ENCODE peak calls at places on chromosomes 1 and 21, in ten cellular contexts. G is stimulated activated CD4-positive, alpha-beta T cell treated with anti-CD3 and anti-CD28 coated beads, Interleukin-1b, Interleukin-23, amount 100 ng/mL, for 4 hours; K is effector CD4-positive, alpha-beta T cell; Z is fibroblast of mammary gland; E is Ammon's horn; B is thyroid gland; S is type B pancreatic cell; L is activated T-cell treated with anti-CD3 and anti-CD28 coated beads for 1 hour; A is NCI-H226; J is central memory CD4-positive, alpha-beta T cell. W is an unnamed sample.

GRCh38 chr1:35660581-35661473 is 19.5 kb upstream of the PSMB2 start:
- DNase-seq in G (no peak), K (no peak), Z (peak), E (no peak), B (no peak), S (no peak), L (no peak), A (peak), J (no peak), W (peak)

GRCh38 chr1:19813651-19813960 is 1.5 kb downstream of the RNF186 start:
- DNase-seq in G (no peak), K (no peak), Z (no peak), E (no peak), B (no peak), S (no peak), L (no peak), A (no peak), J (no peak), W (no peak)

GRCh38 chr1:179632868-179633267 is 41.2 kb downstream of the TDRD5 start:
- DNase-seq in G (no peak), K (no peak), Z (no peak), E (no peak), B (no peak), S (no peak), L (no peak), A (no peak), J (no peak), W (no peak)

GRCh38 chr21:34693192-34693810 is 24.5 kb downstream of the CLIC6 start:
- DNase-seq in G (no peak), K (peak), Z (peak), E (peak), B (peak), S (no peak), L (no peak), A (peak), J (peak), W (peak)

GRCh38 chr1:52913537-52913936 is 8.0 kb downstream of the ECHDC2 start:
- DNase-seq in G (no peak), K (no peak), Z (no peak), E (no peak), B (no peak), S (no peak), L (no peak), A (no peak), J (no peak), W (no peak)

GRCh38 chr1:174407705-174408104 is 40.1 kb upstream of the GPR52 start:
- DNase-seq in G (no peak), K (no peak), Z (peak), E (no peak), B (no peak), S (no peak), L (no peak), A (no peak), J (no peak), W (no peak)

GRCh38 chr1:54052934-54053744 is at the start of the genes TCEANC2 and TMEM59:
- DNase-seq in G (peak), K (peak), Z (peak), E (peak), B (peak), S (peak), L (peak), A (peak), J (peak), W (peak)

GRCh38 chr1:17181785-17182464 is 23.0 kb upstream of the PADI1 start:
- DNase-seq in G (no peak), K (no peak), Z (no peak), E (no peak), B (no peak), S (peak), L (no peak), A (no peak), J (no peak), W (no peak)

GRCh38 chr1:66210653-66211052 is 323.3 kb upstream of the SGIP1 start:
- DNase-seq in G (no peak), K (no peak), Z (peak), E (no peak), B (no peak), S (no peak), L (no peak), A (no peak), J (no peak), W (no peak)

GRCh38 chr1:183180213-183180612 is 5.9 kb upstream of the LAMC2 start:
- DNase-seq in G (no peak), K (no peak), Z (peak), E (peak), B (peak), S (no peak), L (no peak), A (peak), J (no peak), W (peak)

GRCh38 chr21:21712761-21713558 is 714.8 kb downstream of the NCAM2 start:
- DNase-seq in G (no peak), K (no peak), Z (peak), E (peak), B (no peak), S (no peak), L (no peak), A (peak), J (no peak), W (no peak)

GRCh38 chr21:46486481-46487000 is 27.9 kb downstream of the DIP2A start:
- DNase-seq in G (no peak), K (no peak), Z (no peak), E (no peak), B (no peak), S (no peak), L (no peak), A (no peak), J (no peak), W (no peak)

GRCh38 chr1:48532976-48533375 is 61.0 kb upstream of the SPATA6 start:
- DNase-seq in G (no peak), K (no peak), Z (no peak), E (no peak), B (no peak), S (no peak), L (no peak), A (no peak), J (no peak), W (no peak)

GRCh38 chr1:54493608-54494007 is 54.4 kb upstream of the ACOT11 start:
- DNase-seq in G (no peak), K (no peak), Z (peak), E (no peak), B (no peak), S (no peak), L (no peak), A (peak), J (no peak), W (no peak)

GRCh38 chr1:53800621-53801020 is 37.5 kb downstream of the NDC1 start:
- DNase-seq in G (no peak), K (no peak), Z (no peak), E (no peak), B (no peak), S (no peak), L (no peak), A (no peak), J (no peak), W (no peak)

GRCh38 chr1:225746361-225747179 is 31.1 kb upstream of the SRP9 start:
- DNase-seq in G (no peak), K (no peak), Z (peak), E (peak), B (peak), S (no peak), L (no peak), A (peak), J (no peak), W (peak)